ENCODE peak calls at places on chromosomes 6 and 20, in seven cellular contexts. G, Q, M, T, I, S and V are unnamed samples.

GRCh38 chr6:126040826-126041225 is 54.5 kb downstream of the TRMT11 start:
- DNase-seq in G (peak; percentile 61), Q (no peak), M (no peak), T (no peak), I (no peak), S (no peak), V (peak; percentile 44)

GRCh38 chr20:49028684-49029083 is 17.4 kb upstream of the CSE1L start:
- DNase-seq in G (no peak), Q (no peak), M (no peak), T (no peak), I (no peak), S (no peak), V (no peak)

GRCh38 chr20:25683050-25683449 is 13.6 kb downstream of the ZNF337 start:
- DNase-seq in G (no peak), Q (no peak), M (no peak), T (no peak), I (no peak), S (no peak), V (no peak)

GRCh38 chr20:24583169-24583792 is 113.9 kb downstream of the SYNDIG1 start:
- DNase-seq in G (peak; percentile 24), Q (no peak), M (no peak), T (no peak), I (no peak), S (no peak), V (no peak)

GRCh38 chr6:109428889-109429477 is 11.4 kb downstream of the PPIL6 start:
- DNase-seq in G (no peak), Q (no peak), M (no peak), T (no peak), I (no peak), S (no peak), V (no peak)

GRCh38 chr20:47280668-47281067 is 75.8 kb downstream of the ZMYND8 start:
- DNase-seq in G (no peak), Q (no peak), M (no peak), T (no peak), I (no peak), S (no peak), V (no peak)

GRCh38 chr6:89750338-89750737 is 69.3 kb downstream of the MDN1 start:
- DNase-seq in G (no peak), Q (no peak), M (no peak), T (no peak), I (no peak), S (no peak), V (no peak)

GRCh38 chr20:438581-439469 is 23.5 kb downstream of the TBC1D20 start:
- DNase-seq in G (no peak), Q (peak; percentile 35), M (peak; percentile 66), T (peak; percentile 73), I (peak; percentile 51), S (peak; percentile 55), V (peak; percentile 33)

GRCh38 chr6:17393335-17394191 is at the start of gene CAP2:
- DNase-seq in G (peak; percentile 82), Q (peak; percentile 82), M (no peak), T (no peak), I (no peak), S (no peak), V (peak; percentile 42)

GRCh38 chr6:132167966-132168365 is 216.8 kb upstream of the CCN2 start:
- DNase-seq in G (no peak), Q (no peak), M (no peak), T (no peak), I (no peak), S (no peak), V (no peak)

DNA sequence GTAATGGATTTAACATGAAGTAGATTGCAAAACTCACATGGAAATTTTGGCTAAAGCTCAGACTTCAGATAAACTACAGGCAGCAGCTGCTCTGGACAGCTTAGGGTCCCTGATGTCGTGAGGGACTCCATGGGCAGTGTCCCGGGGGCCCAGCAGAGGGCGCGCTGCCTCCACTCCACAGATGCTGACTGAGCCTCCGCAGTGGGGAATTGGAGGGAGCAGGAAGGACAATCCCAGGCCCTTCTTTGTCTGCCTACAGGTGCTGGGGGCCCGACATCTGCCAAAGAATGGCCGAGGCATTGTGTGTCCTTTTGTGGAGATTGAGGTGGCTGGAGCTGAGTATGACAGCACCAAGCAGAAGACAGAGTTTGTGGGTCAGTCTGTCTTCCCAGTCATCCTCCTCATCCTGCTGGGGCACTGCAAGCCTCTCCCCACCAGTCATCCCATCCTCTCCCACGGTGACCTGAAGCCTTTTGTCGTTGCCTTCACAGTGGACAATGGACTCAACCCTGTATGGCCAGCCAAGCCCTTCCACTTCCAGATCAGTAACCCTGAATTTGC is 35.9 kb downstream of the PLCG1 start:
- DNase-seq in G (peak; percentile 76), Q (peak; percentile 93), M (peak; percentile 50), T (peak; percentile 43), I (peak; percentile 56), S (peak; percentile 70), V (peak; percentile 71)
- H3K36me3 ChIP-seq in G (peaks cover 92% of the 10 kb centered on the region), Q (peaks cover 11% of the 10 kb centered on the region), M (peaks cover 78% of the 10 kb centered on the region), T (peaks cover 68% of the 10 kb centered on the region), I (peaks cover 68% of the 10 kb centered on the region), S (no peaks in the 10 kb centered on the region), V (peaks cover 3% of the 10 kb centered on the region)

GRCh38 chr20:4591975-4592315 is 129.8 kb upstream of the PRND start:
- DNase-seq in G (no peak), Q (no peak), M (no peak), T (no peak), I (no peak), S (no peak), V (no peak)
- H3K4me3 ChIP-seq in G (no peak overlapping the region), Q (peak overlapping the region; percentile 45), M (no peak overlapping the region), T (no peak overlapping the region), I (peak overlapping the region; percentile 61), S (no peak overlapping the region), V (no peak overlapping the region)

GRCh38 chr20:3798908-3799248 is 2.8 kb downstream of the CDC25B start:
- DNase-seq in G (no peak), Q (no peak), M (no peak), T (no peak), I (no peak), S (no peak), V (no peak)

GRCh38 chr20:3801299-3801698 is 5.2 kb downstream of the CDC25B start:
- DNase-seq in G (no peak), Q (no peak), M (no peak), T (no peak), I (no peak), S (no peak), V (no peak)

GRCh38 chr20:3800878-3801260 is 4.8 kb downstream of the CDC25B start:
- DNase-seq in G (no peak), Q (no peak), M (no peak), T (no peak), I (no peak), S (no peak), V (no peak)

GRCh38 chr20:3801846-3802245 is 5.7 kb downstream of the CDC25B start:
- DNase-seq in G (no peak), Q (no peak), M (no peak), T (no peak), I (no peak), S (no peak), V (no peak)

GRCh38 chr20:3800256-3800877 is 4.3 kb downstream of the CDC25B start:
- DNase-seq in G (no peak), Q (no peak), M (no peak), T (no peak), I (no peak), S (no peak), V (no peak)
- H3K4me1 ChIP-seq in G (peaks cover 38% of the 10 kb centered on the region), Q (no peaks in the 10 kb centered on the region), M (peaks cover 77% of the 10 kb centered on the region), T (peaks cover 60% of the 10 kb centered on the region), I (peaks cover 53% of the 10 kb centered on the region), S (peaks cover 16% of the 10 kb centered on the region), V (peaks cover 18% of the 10 kb centered on the region)

DNA sequence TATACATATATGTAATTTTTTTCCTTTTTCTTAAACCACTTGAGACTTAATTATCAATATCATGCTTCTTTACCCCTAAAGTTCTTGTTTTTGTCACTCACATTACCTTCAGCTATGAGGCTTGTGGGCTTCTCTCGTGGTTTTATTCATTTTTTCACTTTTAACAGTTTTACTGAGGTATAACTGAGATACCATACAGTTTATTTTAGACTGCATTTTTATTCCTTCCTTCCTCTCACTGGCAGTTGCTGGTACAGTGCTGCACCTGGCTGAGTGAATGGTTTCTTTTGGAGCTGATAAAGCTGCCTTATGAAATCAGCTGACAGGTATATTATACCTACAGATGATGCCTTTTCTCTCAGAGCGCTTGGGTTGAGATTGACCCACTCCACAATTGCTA is 54.4 kb downstream of the LRP11 start:
- DNase-seq in G (no peak), Q (no peak), M (no peak), T (no peak), I (no peak), S (no peak), V (no peak)
- H3K36me3 ChIP-seq in G (peaks cover 18% of the 10 kb centered on the region), Q (peaks cover 7% of the 10 kb centered on the region), M (peaks cover 4% of the 10 kb centered on the region), T (peaks cover 6% of the 10 kb centered on the region), I (peaks cover 8% of the 10 kb centered on the region), S (no peaks in the 10 kb centered on the region), V (no peaks in the 10 kb centered on the region)